ENCODE peak calls at places on chromosomes 7 and 10, in ten cellular contexts. One of them, this sample, is unnamed.

GRCh38 chr7:46695045-46695708 is 774.1 kb upstream of the IGFBP3 start:
- DNase-seq in T-helper 17 cell: no peak
- DNase-seq in substantia nigra: no peak
- DNase-seq in HEK293T: no peak
- DNase-seq in RWPE1: no peak
- DNase-seq in aorta: no peak
- DNase-seq in fibroblast of the aortic adventitia: peak
- DNase-seq in GM03348: no peak
- DNase-seq in HT1080: no peak
- DNase-seq in heart left ventricle: no peak
- DNase-seq in this sample: no peak

GRCh38 chr10:97685395-97685958 is 1.6 kb downstream of the AVPI1 start:
- DNase-seq in T-helper 17 cell: no peak
- DNase-seq in substantia nigra: no peak
- DNase-seq in HEK293T: peak
- DNase-seq in RWPE1: peak
- DNase-seq in aorta: no peak
- DNase-seq in fibroblast of the aortic adventitia: peak
- DNase-seq in GM03348: peak
- DNase-seq in HT1080: peak
- DNase-seq in heart left ventricle: no peak
- DNase-seq in this sample: peak

GRCh38 chr10:131844546-131845084 is 56.2 kb upstream of the PPP2R2D start:
- DNase-seq in T-helper 17 cell: no peak
- DNase-seq in substantia nigra: no peak
- DNase-seq in HEK293T: no peak
- DNase-seq in RWPE1: no peak
- DNase-seq in aorta: peak
- DNase-seq in fibroblast of the aortic adventitia: no peak
- DNase-seq in GM03348: no peak
- DNase-seq in HT1080: no peak
- DNase-seq in heart left ventricle: peak
- DNase-seq in this sample: no peak

GRCh38 chr7:15972767-15973362 is 286.4 kb upstream of the MEOX2 start:
- DNase-seq in T-helper 17 cell: no peak
- DNase-seq in substantia nigra: no peak
- DNase-seq in HEK293T: no peak
- DNase-seq in RWPE1: no peak
- DNase-seq in aorta: no peak
- DNase-seq in fibroblast of the aortic adventitia: peak
- DNase-seq in GM03348: peak
- DNase-seq in HT1080: peak
- DNase-seq in heart left ventricle: peak
- DNase-seq in this sample: peak

GRCh38 chr7:155222046-155222445 is 75.6 kb upstream of the INSIG1 start:
- DNase-seq in T-helper 17 cell: no peak
- DNase-seq in substantia nigra: no peak
- DNase-seq in HEK293T: no peak
- DNase-seq in RWPE1: no peak
- DNase-seq in aorta: no peak
- DNase-seq in fibroblast of the aortic adventitia: no peak
- DNase-seq in GM03348: no peak
- DNase-seq in HT1080: no peak
- DNase-seq in heart left ventricle: no peak
- DNase-seq in this sample: no peak

GRCh38 chr10:93383562-93383981 is 98.6 kb downstream of the MYOF start:
- DNase-seq in T-helper 17 cell: no peak
- DNase-seq in substantia nigra: no peak
- DNase-seq in HEK293T: no peak
- DNase-seq in RWPE1: peak
- DNase-seq in aorta: no peak
- DNase-seq in fibroblast of the aortic adventitia: peak
- DNase-seq in GM03348: peak
- DNase-seq in HT1080: peak
- DNase-seq in heart left ventricle: no peak
- DNase-seq in this sample: peak

GRCh38 chr10:100733319-100733718 is 12.1 kb upstream of the PAX2 start:
- DNase-seq in T-helper 17 cell: no peak
- DNase-seq in substantia nigra: no peak
- DNase-seq in HEK293T: no peak
- DNase-seq in RWPE1: no peak
- DNase-seq in aorta: no peak
- DNase-seq in fibroblast of the aortic adventitia: no peak
- DNase-seq in GM03348: no peak
- DNase-seq in HT1080: no peak
- DNase-seq in heart left ventricle: no peak
- DNase-seq in this sample: no peak

GRCh38 chr10:101130984-101131961 is at the start of gene TLX1:
- DNase-seq in T-helper 17 cell: no peak
- DNase-seq in substantia nigra: no peak
- DNase-seq in HEK293T: no peak
- DNase-seq in RWPE1: no peak
- DNase-seq in aorta: peak
- DNase-seq in fibroblast of the aortic adventitia: no peak
- DNase-seq in GM03348: no peak
- DNase-seq in HT1080: no peak
- DNase-seq in heart left ventricle: no peak
- DNase-seq in this sample: no peak

GRCh38 chr10:15789793-15790525 is 70.2 kb upstream of the ITGA8 start:
- DNase-seq in T-helper 17 cell: no peak
- DNase-seq in substantia nigra: no peak
- DNase-seq in HEK293T: no peak
- DNase-seq in RWPE1: no peak
- DNase-seq in aorta: no peak
- DNase-seq in fibroblast of the aortic adventitia: peak
- DNase-seq in GM03348: peak
- DNase-seq in HT1080: peak
- DNase-seq in heart left ventricle: no peak
- DNase-seq in this sample: peak

GRCh38 chr7:106542550-106543220 is 118.3 kb downstream of the CCDC71L start:
- DNase-seq in T-helper 17 cell: peak
- DNase-seq in substantia nigra: no peak
- DNase-seq in HEK293T: peak
- DNase-seq in RWPE1: peak
- DNase-seq in aorta: no peak
- DNase-seq in fibroblast of the aortic adventitia: peak
- DNase-seq in GM03348: peak
- DNase-seq in HT1080: peak
- DNase-seq in heart left ventricle: peak
- DNase-seq in this sample: peak

GRCh38 chr10:34543716-34544115 is 271.4 kb downstream of the PARD3 start:
- DNase-seq in T-helper 17 cell: no peak
- DNase-seq in substantia nigra: no peak
- DNase-seq in HEK293T: no peak
- DNase-seq in RWPE1: no peak
- DNase-seq in aorta: no peak
- DNase-seq in fibroblast of the aortic adventitia: no peak
- DNase-seq in GM03348: no peak
- DNase-seq in HT1080: no peak
- DNase-seq in heart left ventricle: no peak
- DNase-seq in this sample: no peak

GRCh38 chr7:18231854-18232253 is 204.2 kb upstream of the PRPS1L1 start:
- DNase-seq in T-helper 17 cell: no peak
- DNase-seq in substantia nigra: no peak
- DNase-seq in HEK293T: no peak
- DNase-seq in RWPE1: no peak
- DNase-seq in aorta: no peak
- DNase-seq in fibroblast of the aortic adventitia: no peak
- DNase-seq in GM03348: no peak
- DNase-seq in HT1080: no peak
- DNase-seq in heart left ventricle: no peak
- DNase-seq in this sample: no peak

GRCh38 chr10:26438534-26439269 is 561 bp downstream of the APBB1IP start:
- DNase-seq in T-helper 17 cell: peak
- DNase-seq in substantia nigra: no peak
- DNase-seq in HEK293T: no peak
- DNase-seq in RWPE1: no peak
- DNase-seq in aorta: peak
- DNase-seq in fibroblast of the aortic adventitia: peak
- DNase-seq in GM03348: peak
- DNase-seq in HT1080: no peak
- DNase-seq in heart left ventricle: peak
- DNase-seq in this sample: no peak

GRCh38 chr10:74227697-74228424 is 76.8 kb downstream of the ADK start:
- DNase-seq in T-helper 17 cell: no peak
- DNase-seq in substantia nigra: no peak
- DNase-seq in HEK293T: no peak
- DNase-seq in RWPE1: no peak
- DNase-seq in aorta: no peak
- DNase-seq in fibroblast of the aortic adventitia: peak
- DNase-seq in GM03348: peak
- DNase-seq in HT1080: peak
- DNase-seq in heart left ventricle: no peak
- DNase-seq in this sample: peak

GRCh38 chr10:98267069-98267893 is 713 bp downstream of the LOXL4 start:
- DNase-seq in T-helper 17 cell: no peak
- DNase-seq in substantia nigra: no peak
- DNase-seq in HEK293T: no peak
- DNase-seq in RWPE1: no peak
- DNase-seq in aorta: no peak
- DNase-seq in fibroblast of the aortic adventitia: no peak
- DNase-seq in GM03348: peak
- DNase-seq in HT1080: no peak
- DNase-seq in heart left ventricle: no peak
- DNase-seq in this sample: no peak

GRCh38 chr7:55325371-55325792 is 39.8 kb upstream of the LANCL2 start:
- DNase-seq in T-helper 17 cell: no peak
- DNase-seq in substantia nigra: no peak
- DNase-seq in HEK293T: no peak
- DNase-seq in RWPE1: peak
- DNase-seq in aorta: no peak
- DNase-seq in fibroblast of the aortic adventitia: peak
- DNase-seq in GM03348: peak
- DNase-seq in HT1080: peak
- DNase-seq in heart left ventricle: peak
- DNase-seq in this sample: peak

GRCh38 chr10:129322872-129323271 is 144.2 kb upstream of the MGMT start:
- DNase-seq in T-helper 17 cell: no peak
- DNase-seq in substantia nigra: no peak
- DNase-seq in HEK293T: no peak
- DNase-seq in RWPE1: no peak
- DNase-seq in aorta: no peak
- DNase-seq in fibroblast of the aortic adventitia: no peak
- DNase-seq in GM03348: no peak
- DNase-seq in HT1080: no peak
- DNase-seq in heart left ventricle: no peak
- DNase-seq in this sample: no peak

GRCh38 chr7:142549007-142549406 is 200.3 kb upstream of the PRSS1 start:
- DNase-seq in T-helper 17 cell: no peak
- DNase-seq in substantia nigra: no peak
- DNase-seq in HEK293T: no peak
- DNase-seq in RWPE1: no peak
- DNase-seq in aorta: no peak
- DNase-seq in fibroblast of the aortic adventitia: peak
- DNase-seq in GM03348: no peak
- DNase-seq in HT1080: no peak
- DNase-seq in heart left ventricle: no peak
- DNase-seq in this sample: peak

GRCh38 chr10:93573051-93573909 is 6.8 kb downstream of the FFAR4 start:
- DNase-seq in T-helper 17 cell: no peak
- DNase-seq in substantia nigra: no peak
- DNase-seq in HEK293T: no peak
- DNase-seq in RWPE1: no peak
- DNase-seq in aorta: no peak
- DNase-seq in fibroblast of the aortic adventitia: no peak
- DNase-seq in GM03348: no peak
- DNase-seq in HT1080: no peak
- DNase-seq in heart left ventricle: peak
- DNase-seq in this sample: no peak

GRCh38 chr10:27794157-27794556 is 48.5 kb upstream of the MKX start:
- DNase-seq in T-helper 17 cell: no peak
- DNase-seq in substantia nigra: no peak
- DNase-seq in HEK293T: no peak
- DNase-seq in RWPE1: no peak
- DNase-seq in aorta: no peak
- DNase-seq in fibroblast of the aortic adventitia: no peak
- DNase-seq in GM03348: no peak
- DNase-seq in HT1080: peak
- DNase-seq in heart left ventricle: no peak
- DNase-seq in this sample: peak

GRCh38 chr10:121425623-121426022 is 172.6 kb downstream of the FGFR2 start:
- DNase-seq in T-helper 17 cell: no peak
- DNase-seq in substantia nigra: no peak
- DNase-seq in HEK293T: no peak
- DNase-seq in RWPE1: no peak
- DNase-seq in aorta: no peak
- DNase-seq in fibroblast of the aortic adventitia: no peak
- DNase-seq in GM03348: no peak
- DNase-seq in HT1080: no peak
- DNase-seq in heart left ventricle: no peak
- DNase-seq in this sample: no peak

GRCh38 chr7:38744746-38745145 is 113.6 kb upstream of the AMPH start:
- DNase-seq in T-helper 17 cell: no peak
- DNase-seq in substantia nigra: no peak
- DNase-seq in HEK293T: no peak
- DNase-seq in RWPE1: peak
- DNase-seq in aorta: no peak
- DNase-seq in fibroblast of the aortic adventitia: peak
- DNase-seq in GM03348: peak
- DNase-seq in HT1080: peak
- DNase-seq in heart left ventricle: no peak
- DNase-seq in this sample: peak